ENCODE peak calls at places on chromosomes 4 and X, in four cellular contexts. Y is NCI-H524, U is GM03348, I is upper lobe of right lung. F is an unnamed sample.
A peak's percentile ranks its signal among the peaks of the same experiment; 100 is the strongest.

GRCh38 chrX:5971300-5971699 is 257.4 kb downstream of the NLGN4X start:
- DNase-seq in I (no peak), Y (no peak), U (no peak), F (no peak)

GRCh38 chr4:1012031-1012739 is 759 bp downstream of the FGFRL1 start:
- DNase-seq in U (peak; percentile 68), I (peak; percentile 81), Y (peak; percentile 52), F (no peak)

GRCh38 chrX:83508006-83508405 is at the start of gene POU3F4:
- DNase-seq in I (peak; percentile 45), Y (no peak), U (peak; percentile 12), F (peak; percentile 61)

GRCh38 chr4:8244001-8244757 is 25.4 kb upstream of the HTRA3 start:
- DNase-seq in I (no peak), Y (no peak), U (no peak), F (no peak)

GRCh38 chrX:17580529-17581155 is 156.7 kb upstream of the SCML1 start:
- DNase-seq in I (no peak), U (peak; percentile 61), Y (no peak), F (no peak)

GRCh38 chr4:51930557-51930956 is 87.6 kb downstream of the DCUN1D4 start:
- DNase-seq in U (peak; percentile 8), Y (no peak), I (no peak), F (no peak)

GRCh38 chr4:113636877-113637276 is 124.7 kb downstream of the CAMK2D start:
- DNase-seq in U (peak; percentile 31), Y (no peak), I (no peak), F (no peak)

GRCh38 chr4:163085085-163085484 is 81.6 kb downstream of the NAF1 start:
- DNase-seq in U (no peak), Y (no peak), I (no peak), F (no peak)

GRCh38 chr4:18020145-18020670 is 1.3 kb downstream of the LCORL start:
- DNase-seq in I (no peak), U (peak; percentile 20), Y (no peak), F (no peak)

GRCh38 chr4:175758050-175758449 is 54.0 kb downstream of the GPM6A start:
- DNase-seq in U (no peak), I (no peak), Y (no peak), F (no peak)

GRCh38 chr4:13783800-13784411 is 156.4 kb upstream of the BOD1L1 start:
- DNase-seq in Y (no peak), U (no peak), I (no peak), F (no peak)

GRCh38 chrX:47171996-47172395 is 21.6 kb upstream of the UBA1 start:
- DNase-seq in Y (no peak), I (peak; percentile 0), U (no peak), F (no peak)

GRCh38 chr4:14184265-14184664 is 556.7 kb upstream of the BOD1L1 start:
- DNase-seq in U (peak; percentile 35), I (no peak), Y (peak; percentile 74), F (peak; percentile 48)

GRCh38 chrX:41781500-41781899 is 57.5 kb downstream of the GPR82 start:
- DNase-seq in U (peak; percentile 33), I (no peak), Y (peak; percentile 14), F (peak; percentile 4)

GRCh38 chrX:43663173-43663572 is 7.1 kb downstream of the MAOA start:
- DNase-seq in I (no peak), U (no peak), Y (no peak), F (no peak)

GRCh38 chr4:185143596-185143969 is 517 bp downstream of the SLC25A4 start:
- DNase-seq in Y (no peak), U (peak; percentile 52), I (peak; percentile 70), F (no peak)

GRCh38 chr4:154143720-154144119 is 347.9 kb downstream of the DCHS2 start:
- DNase-seq in U (no peak), I (no peak), Y (no peak), F (no peak)

GRCh38 chr4:73589887-73590801 is 30.1 kb downstream of the RASSF6 start:
- DNase-seq in I (no peak), U (no peak), Y (no peak), F (no peak)

F was measured in endothelial cell.